ENCODE peak calls at places on chromosomes 2 and 18, in four cellular contexts. D is HepG2, R is heart left ventricle, G is stomach. H is an unnamed sample.
A peak's percentile ranks its signal among the peaks of the same experiment; 100 is the strongest.

GRCh38 chr18:59686260-59686659 is 11.0 kb downstream of the CCBE1 start:
- DNase-seq in D (no peak), R (no peak), G (no peak), H (no peak)

GRCh38 chr2:215841175-215841816 is 172.1 kb downstream of the MREG start:
- DNase-seq in D (no peak), R (peak; percentile 32), G (no peak), H (no peak)

GRCh38 chr2:238459081-238459629 is 32.4 kb downstream of the ASB1 start:
- DNase-seq in D (no peak), R (peak; percentile 80), G (peak; percentile 67), H (no peak)

GRCh38 chr2:154403242-154403790 is 295.2 kb upstream of the KCNJ3 start:
- DNase-seq in D (peak; percentile 35), R (no peak), G (no peak), H (no peak)

GRCh38 chr2:131413148-131413747 is 49.3 kb upstream of the RAB6D start:
- DNase-seq in D (peak; percentile 61), R (no peak), G (no peak), H (no peak)

GRCh38 chr18:23114171-23114881 is 21.0 kb upstream of the CABLES1 start:
- DNase-seq in D (no peak), R (no peak), G (no peak), H (peak; percentile 40)

GRCh38 chr2:218991674-218992168 is 1.5 kb downstream of the CRYBA2 start:
- DNase-seq in D (no peak), R (no peak), G (no peak), H (no peak)

GRCh38 chr2:240840435-240841060 is 20.5 kb upstream of the KIF1A start:
- DNase-seq in D (peak; percentile 86), R (peak; percentile 56), G (peak; percentile 60), H (peak; percentile 45)

GRCh38 chr18:75418293-75418692 is 9.2 kb downstream of the SMIM21 start:
- DNase-seq in D (no peak), R (no peak), G (no peak), H (no peak)

GRCh38 chr2:138846216-138846821 is 66.1 kb upstream of the NXPH2 start:
- DNase-seq in D (peak; percentile 34), R (no peak), G (no peak), H (no peak)

GRCh38 chr2:174492963-174493431 is 6.2 kb upstream of the GPR155 start:
- DNase-seq in D (no peak), R (no peak), G (no peak), H (no peak)

GRCh38 chr18:9053814-9054213 is 48.7 kb upstream of the NDUFV2 start:
- DNase-seq in D (no peak), R (no peak), G (no peak), H (no peak)

GRCh38 chr2:206392118-206392517 is 51.2 kb upstream of the ADAM23 start:
- DNase-seq in D (peak; percentile 62), R (no peak), G (no peak), H (no peak)

GRCh38 chr2:124713969-124714368 is 688.9 kb downstream of the CNTNAP5 start:
- DNase-seq in D (no peak), R (no peak), G (no peak), H (no peak)

GRCh38 chr2:236244256-236244655 is 19.9 kb downstream of the ASB18 start:
- DNase-seq in D (no peak), R (no peak), G (no peak), H (no peak)

GRCh38 chr2:98558852-98559530 is 49.3 kb downstream of the COA5 start:
- DNase-seq in D (no peak), R (no peak), G (no peak), H (no peak)

GRCh38 chr18:32160547-32160946 is 29.3 kb upstream of the MEP1B start:
- DNase-seq in D (peak; percentile 10), R (no peak), G (no peak), H (no peak)

GRCh38 chr2:146986161-146986560 is 858.7 kb upstream of the ACVR2A start:
- DNase-seq in D (no peak), R (no peak), G (no peak), H (no peak)

GRCh38 chr2:98454500-98455235 is 10.0 kb downstream of the INPP4A start:
- DNase-seq in D (no peak), R (no peak), G (no peak), H (peak; percentile 29)

GRCh38 chr2:54904836-54905235 is 145.4 kb downstream of the RTN4 start:
- DNase-seq in D (peak; percentile 15), R (no peak), G (peak; percentile 68), H (no peak)

GRCh38 chr2:235689427-235689853 is 195.6 kb downstream of the AGAP1 start:
- DNase-seq in D (no peak), R (peak; percentile 20), G (no peak), H (no peak)

GRCh38 chr18:65468881-65469280 is 281.9 kb upstream of the CDH7 start:
- DNase-seq in D (no peak), R (no peak), G (no peak), H (no peak)

GRCh38 chr2:167331636-167332232 is 443.5 kb downstream of the XIRP2 start:
- DNase-seq in D (peak; percentile 11), R (peak; percentile 24), G (no peak), H (no peak)

GRCh38 chr2:62785216-62785615 is 79.7 kb downstream of the EHBP1 start:
- DNase-seq in D (no peak), R (no peak), G (no peak), H (no peak)

DNA sequence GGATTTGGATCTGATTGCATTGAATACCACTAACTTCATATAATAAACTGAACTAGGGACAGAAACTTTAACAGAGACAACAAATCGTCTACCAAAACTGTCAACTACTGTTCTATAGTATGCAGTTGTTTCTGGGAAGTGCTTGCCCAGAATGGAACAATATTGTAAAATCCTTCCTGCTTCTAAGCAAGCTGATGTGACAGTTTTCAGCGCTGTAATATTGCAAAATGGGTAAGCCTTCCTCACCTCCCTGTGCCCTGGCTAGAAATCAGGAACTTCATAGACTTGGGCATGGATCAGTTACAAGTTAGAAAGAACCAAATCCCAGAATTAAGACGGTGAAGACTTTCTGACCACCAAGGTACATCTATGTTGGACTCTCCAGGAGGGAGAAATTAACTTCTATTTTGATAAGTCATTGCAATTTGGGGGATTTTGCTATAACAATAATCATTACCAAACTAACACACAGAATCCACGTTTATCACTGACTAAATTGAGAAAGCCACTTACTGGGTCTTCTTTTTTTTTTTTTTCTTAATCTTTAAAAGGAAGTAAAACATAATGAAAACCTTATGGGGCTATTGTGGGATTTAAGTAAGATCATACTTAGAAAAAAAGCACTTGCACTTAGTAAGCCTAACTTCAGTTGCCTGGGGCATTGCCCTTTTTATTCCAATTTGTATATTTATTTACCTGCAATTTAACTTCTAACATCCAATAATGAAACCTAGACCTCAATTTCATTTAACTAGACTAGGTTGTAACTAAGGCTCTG is 261.5 kb downstream of the TRIB2 start:
- DNase-seq in D (no peak), R (no peak), G (no peak), H (no peak)
- TF ChIP-seq CTCF in D (no peak), R (no peak), G (no peak), H (no peak)

GRCh38 chr2:690799-691198 is 13.6 kb upstream of the TMEM18 start:
- DNase-seq in D (no peak), R (no peak), G (no peak), H (no peak)
- H3K27ac ChIP-seq in D (no peak overlapping the region), R (no peak overlapping the region), G (no peak overlapping the region), H (no peak overlapping the region)

GRCh38 chr2:232523682-232524597 is 2.0 kb upstream of the CHRND start:
- DNase-seq in D (peak; percentile 65), R (peak; percentile 50), G (peak; percentile 32), H (no peak)
- H3K4me3 ChIP-seq in D (peak overlapping the region; percentile 37), R (peak overlapping the region; percentile 49), G (peak overlapping the region; percentile 35), H (no peak overlapping the region)

DNA sequence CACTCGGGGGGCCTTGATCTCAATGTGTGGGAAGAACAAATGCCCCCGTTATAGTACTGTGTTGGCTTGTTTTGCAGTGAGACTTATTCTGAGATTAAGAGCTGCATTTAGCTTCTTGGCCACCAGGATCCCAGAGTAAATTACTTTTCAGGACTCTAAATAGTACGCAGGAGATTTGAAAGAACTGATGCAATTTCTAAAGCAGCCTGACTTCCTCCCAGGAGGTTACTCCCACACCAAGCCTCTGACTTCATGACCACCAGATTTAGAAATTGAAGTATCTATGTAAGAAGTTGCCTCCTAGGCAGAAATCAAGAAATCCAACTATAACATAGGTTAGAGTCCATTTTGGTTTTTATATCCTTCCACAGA is 67.0 kb downstream of the FEZ2 start:
- DNase-seq in D (no peak), R (no peak), G (no peak), H (no peak)
- TF ChIP-seq CTCF in D (no peak), R (peak; percentile 22), G (no peak), H (no peak)

GRCh38 chr18:63208676-63209075 is 110.9 kb downstream of the BCL2 start:
- DNase-seq in D (no peak), R (no peak), G (no peak), H (no peak)

GRCh38 chr18:63206433-63207153 is 113.0 kb downstream of the BCL2 start:
- DNase-seq in D (no peak), R (no peak), G (no peak), H (no peak)

GRCh38 chr18:63205791-63206252 is 113.7 kb downstream of the BCL2 start:
- DNase-seq in D (no peak), R (no peak), G (no peak), H (no peak)

GRCh38 chr18:63207825-63208224 is 111.7 kb downstream of the BCL2 start:
- DNase-seq in D (no peak), R (no peak), G (no peak), H (no peak)

GRCh38 chr18:63207154-63207790 is 112.3 kb downstream of the BCL2 start:
- DNase-seq in D (no peak), R (no peak), G (no peak), H (no peak)
- H3K27ac ChIP-seq in D (no peak overlapping the region), R (no peak overlapping the region), G (no peak overlapping the region), H (no peak overlapping the region)

DNA sequence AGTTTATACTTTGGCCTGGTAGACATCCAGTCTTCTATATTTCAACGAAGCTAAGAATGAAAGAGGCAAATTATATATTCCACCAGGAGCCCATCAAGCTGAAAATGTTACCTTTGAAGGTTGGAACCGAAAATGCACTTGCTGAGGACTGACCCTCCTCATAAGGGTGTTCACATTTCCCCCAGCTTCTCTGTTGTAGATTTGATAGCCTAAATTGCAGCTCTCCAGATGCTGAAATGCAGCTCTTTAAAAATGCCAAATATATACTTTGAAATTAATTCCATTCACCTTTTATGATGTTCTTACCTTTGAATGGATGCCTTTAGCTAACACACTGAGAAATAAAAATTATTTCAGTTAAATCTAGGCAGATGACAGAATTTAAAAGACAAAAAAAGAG is 1.8 kb upstream of the FIGN start:
- DNase-seq in D (no peak), R (no peak), G (no peak), H (no peak)
- H3K4me3 ChIP-seq in D (no peak overlapping the region), R (no peak overlapping the region), G (no peak overlapping the region), H (no peak overlapping the region)

GRCh38 chr2:50606860-50607259 is 425.1 kb downstream of the NRXN1 start:
- DNase-seq in D (no peak), R (no peak), G (no peak), H (no peak)
- TF ChIP-seq CTCF in D (no peak), R (no peak), G (no peak), H (no peak)

H was measured in lung.